ENCODE peak calls at places on chromosomes 1 and 21, in seven cellular contexts. D is IMR-90, U is mesenchymal stem cell, Y is mesendoderm, O is H9, B is H1, Q is trophoblast cell. N is an unnamed sample.

GRCh38 chr1:19044975-19045831 is 88.7 kb upstream of the IFFO2 start:
- DNase-seq in O (peak), Y (no peak), Q (no peak), U (no peak), D (peak), B (no peak), N (no peak)

GRCh38 chr1:55589656-55590297 is 374.6 kb upstream of the USP24 start:
- DNase-seq in Y (no peak), Q (peak), U (no peak), D (no peak), O (no peak), B (no peak), N (no peak)

GRCh38 chr1:186374313-186375151 is 521 bp downstream of the TPR start:
- DNase-seq in D (peak), O (no peak), Q (peak), B (no peak), Y (no peak), U (peak), N (peak)

GRCh38 chr1:182141040-182141439 is 79.5 kb upstream of the ZNF648 start:
- DNase-seq in B (no peak), O (no peak), D (no peak), U (no peak), Q (peak), Y (peak), N (no peak)

GRCh38 chr1:226201029-226201593 is 14.6 kb upstream of the ACBD3 start:
- DNase-seq in O (peak), B (no peak), Q (peak), Y (peak), D (peak), U (peak), N (no peak)

GRCh38 chr21:45404726-45405270 is at the start of gene COL18A1:
- DNase-seq in B (peak), O (peak), Q (no peak), U (peak), D (peak), Y (peak), N (peak)

GRCh38 chr1:206955476-206956312 is 9.4 kb upstream of the PIGR start:
- DNase-seq in B (no peak), Q (no peak), D (no peak), O (no peak), U (no peak), Y (peak), N (no peak)

GRCh38 chr1:179875606-179876288 is 1.9 kb downstream of the TOR1AIP2 start:
- DNase-seq in U (peak), Y (no peak), Q (peak), D (no peak), O (no peak), B (no peak), N (no peak)

GRCh38 chr1:119227446-119227845 is 87.0 kb upstream of the WARS2 start:
- DNase-seq in O (no peak), Q (peak), Y (no peak), U (no peak), D (no peak), B (no peak), N (no peak)

GRCh38 chr1:197137322-197137721 is 9.1 kb downstream of the ASPM start:
- DNase-seq in O (no peak), D (no peak), U (no peak), B (no peak), Y (no peak), Q (no peak), N (no peak)

GRCh38 chr1:203090667-203091320 is 5.0 kb upstream of the MYOG start:
- DNase-seq in O (peak), D (peak), Q (peak), Y (no peak), B (peak), U (no peak), N (no peak)

GRCh38 chr1:246488674-246489073 is 18.4 kb downstream of the SMYD3 start:
- DNase-seq in B (no peak), O (no peak), Q (no peak), Y (no peak), U (no peak), D (no peak), N (no peak)

GRCh38 chr1:228964178-228964819 is 229.0 kb downstream of the RHOU start:
- DNase-seq in B (no peak), Q (peak), Y (peak), U (peak), D (peak), O (peak), N (no peak)

GRCh38 chr1:209926045-209926444 is 12.0 kb upstream of the SYT14 start:
- DNase-seq in O (no peak), D (peak), Y (no peak), U (no peak), Q (no peak), B (no peak), N (no peak)

GRCh38 chr1:193069748-193070394 is 10.5 kb downstream of the RO60 start:
- DNase-seq in D (no peak), O (peak), Q (no peak), B (no peak), Y (peak), U (peak), N (no peak)

GRCh38 chr1:156488566-156489165 is 11.9 kb downstream of the MEF2D start:
- DNase-seq in Y (peak), D (no peak), B (no peak), O (no peak), U (no peak), Q (peak), N (no peak)

GRCh38 chr1:54081306-54082270 is 28.2 kb downstream of the TCEANC2 start:
- DNase-seq in Y (peak), U (peak), D (peak), Q (peak), O (peak), B (peak), N (peak)

GRCh38 chr1:159989581-159989980 is 35.5 kb upstream of the SLAMF9 start:
- DNase-seq in O (no peak), Q (no peak), U (no peak), Y (no peak), B (peak), D (peak), N (no peak)

GRCh38 chr1:176869577-176869976 is 294.9 kb downstream of the ASTN1 start:
- DNase-seq in Y (no peak), D (no peak), O (no peak), B (no peak), Q (no peak), U (no peak), N (no peak)

GRCh38 chr1:19824541-19824940 is 9.5 kb upstream of the RNF186 start:
- DNase-seq in U (no peak), D (peak), O (no peak), Q (no peak), Y (peak), B (no peak), N (no peak)

GRCh38 chr1:1032428-1032827 is 12.5 kb downstream of the AGRN start:
- DNase-seq in D (no peak), U (no peak), O (peak), B (no peak), Q (peak), Y (peak), N (no peak)

GRCh38 chr1:59761440-59761839 is 53.3 kb upstream of the HOOK1 start:
- DNase-seq in Q (no peak), B (no peak), U (no peak), D (peak), Y (no peak), O (no peak), N (no peak)

GRCh38 chr1:45573231-45573804 is 10.5 kb upstream of the NASP start:
- DNase-seq in B (peak), Y (no peak), D (no peak), Q (no peak), U (no peak), O (peak), N (no peak)

GRCh38 chr21:38611262-38611661 is 113.0 kb upstream of the ERG start:
- DNase-seq in Q (no peak), D (no peak), Y (no peak), U (no peak), O (no peak), B (no peak), N (no peak)

GRCh38 chr1:63327417-63328139 is 5.2 kb downstream of the FOXD3 start:
- DNase-seq in B (peak), U (peak), Y (peak), Q (peak), D (peak), O (peak), N (peak)

GRCh38 chr1:208332774-208333126 is 88.6 kb upstream of the PLXNA2 start:
- DNase-seq in B (no peak), Y (no peak), D (no peak), U (no peak), O (no peak), Q (no peak), N (no peak)

GRCh38 chr1:220235462-220235861 is 36.8 kb downstream of the RAB3GAP2 start:
- DNase-seq in O (no peak), D (peak), Y (no peak), B (no peak), Q (no peak), U (no peak), N (no peak)

GRCh38 chr1:226424228-226425003 is 16.5 kb upstream of the PARP1 start:
- DNase-seq in U (peak), B (no peak), O (no peak), D (peak), Q (peak), Y (peak), N (peak)

GRCh38 chr1:224922404-224923164 is 6.9 kb upstream of the DNAH14 start:
- DNase-seq in O (peak), B (peak), Q (peak), U (peak), Y (peak), D (peak), N (peak)

GRCh38 chr1:12593621-12594066 is 24.4 kb downstream of the DHRS3 start:
- DNase-seq in D (peak), U (no peak), O (no peak), B (no peak), Q (peak), Y (no peak), N (no peak)

GRCh38 chr1:44524180-44524579 is 119.1 kb downstream of the RNF220 start:
- DNase-seq in U (no peak), D (no peak), Q (no peak), B (peak), O (peak), Y (peak), N (no peak)
- H2AK5ac ChIP-seq in U (no peak), D (no peak), Q (no peak), B (no peak), O (no peak), Y (no peak), N (no peak)

GRCh38 chr1:241624925-241625324 is 15.2 kb downstream of the CHML start:
- DNase-seq in B (no peak), D (no peak), U (no peak), Y (no peak), Q (no peak), O (no peak), N (no peak)
- H2AK5ac ChIP-seq in B (no peak), D (no peak), U (no peak), Y (no peak), Q (no peak), O (no peak), N (no peak)

GRCh38 chr1:87705233-87705632 is 376.6 kb downstream of the LMO4 start:
- DNase-seq in Y (no peak), U (no peak), O (no peak), D (no peak), B (no peak), Q (no peak), N (no peak)
- H2AK5ac ChIP-seq in Y (no peak), U (no peak), O (no peak), D (no peak), B (no peak), Q (no peak), N (no peak)

GRCh38 chr1:107623431-107623830 is 341.5 kb downstream of the VAV3 start:
- DNase-seq in O (no peak), D (no peak), B (no peak), U (no peak), Y (no peak), Q (no peak), N (no peak)
- H2AK5ac ChIP-seq in O (no peak), D (no peak), B (no peak), U (no peak), Y (no peak), Q (no peak), N (no peak)

GRCh38 chr1:216742625-216743024 is 19.4 kb upstream of the ESRRG start:
- DNase-seq in D (peak), U (peak), O (no peak), Y (no peak), B (no peak), Q (peak), N (no peak)
- H2AK5ac ChIP-seq in D (no peak), U (no peak), O (no peak), Y (no peak), B (no peak), Q (no peak), N (no peak)

DNA sequence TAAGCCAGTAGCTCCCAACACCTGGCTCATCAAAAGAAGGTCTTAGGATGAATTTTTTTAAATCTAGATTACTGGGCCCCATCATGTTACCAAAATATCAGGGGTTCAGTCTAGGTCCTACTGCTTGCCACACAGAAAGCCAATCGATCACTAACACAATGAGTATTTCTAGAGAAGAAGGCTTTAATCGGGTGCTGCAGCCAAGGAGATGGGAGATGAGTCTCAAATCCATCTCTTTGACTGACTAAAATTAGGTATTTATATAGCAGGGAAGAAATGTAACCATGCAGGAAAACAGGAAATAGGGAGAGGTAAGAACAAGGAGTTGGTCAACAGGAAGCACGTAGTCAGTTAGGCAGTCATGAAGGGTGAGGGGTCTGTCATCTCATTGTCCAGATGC is 288.2 kb downstream of the CEP170 start:
- DNase-seq in Q (no peak), O (no peak), D (no peak), Y (no peak), B (no peak), U (no peak), N (no peak)
- H2AK5ac ChIP-seq in Q (no peak), O (no peak), D (no peak), Y (no peak), B (no peak), U (no peak), N (no peak)

GRCh38 chr1:235077571-235078479 is 50.8 kb downstream of the TOMM20 start:
- DNase-seq in Q (peak), O (no peak), D (peak), Y (no peak), B (no peak), U (peak), N (no peak)

GRCh38 chr1:235075121-235075954 is 53.3 kb downstream of the TOMM20 start:
- DNase-seq in D (peak), Y (no peak), B (no peak), Q (peak), O (no peak), U (peak), N (no peak)

GRCh38 chr1:235077163-235077540 is 51.5 kb downstream of the TOMM20 start:
- DNase-seq in Y (no peak), Q (no peak), B (no peak), U (no peak), D (no peak), O (no peak), N (no peak)

GRCh38 chr1:235075955-235076308 is 52.7 kb downstream of the TOMM20 start:
- DNase-seq in O (no peak), Y (no peak), D (no peak), Q (no peak), U (no peak), B (no peak), N (no peak)

GRCh38 chr1:235076504-235077162 is 52.0 kb downstream of the TOMM20 start:
- DNase-seq in U (no peak), O (no peak), Y (no peak), Q (no peak), D (no peak), B (no peak), N (no peak)
- H2AK5ac ChIP-seq in U (peak), O (no peak), Y (no peak), Q (no peak), D (peak), B (no peak), N (peak)

DNA sequence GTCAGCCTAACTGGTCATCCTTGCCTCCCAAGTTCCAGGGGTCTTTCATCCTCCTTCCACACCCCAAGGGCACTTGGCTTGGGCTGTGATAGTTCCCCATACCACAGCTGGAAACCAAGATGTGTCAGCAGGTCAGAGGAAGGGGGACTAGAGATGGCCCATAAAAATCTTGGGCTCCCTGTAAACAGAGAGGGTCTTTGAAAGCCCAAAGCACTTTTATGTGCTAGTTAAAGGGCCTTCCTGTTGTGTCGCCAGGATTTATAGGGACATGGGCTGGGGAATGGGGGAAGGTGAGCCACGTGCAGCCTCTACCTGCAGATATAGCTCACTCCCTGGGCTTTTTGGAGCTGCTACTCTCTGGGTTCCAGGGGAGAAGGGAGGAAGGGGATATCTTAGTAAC is 11.9 kb upstream of the UBL4B start:
- DNase-seq in O (no peak), D (no peak), Q (no peak), U (no peak), Y (no peak), B (no peak), N (no peak)
- H2AK5ac ChIP-seq in O (no peak), D (no peak), Q (no peak), U (no peak), Y (no peak), B (no peak), N (no peak)

N was measured in neuronal stem cell.